ENCODE peak calls at places on chromosomes 13 and 19, in five cellular contexts. One of them, this sample, is unnamed.

GRCh38 chr19:39156230-39156890 is 30.8 kb downstream of the PAK4 start:
- DNase-seq in GM12878: no peak
- DNase-seq in tibial nerve: no peak
- DNase-seq in ovary: no peak
- DNase-seq in stomach: peak; percentile 42
- DNase-seq in this sample: no peak

GRCh38 chr13:105665284-105665683 is 870.2 kb downstream of the EFNB2 start:
- DNase-seq in GM12878: no peak
- DNase-seq in tibial nerve: no peak
- DNase-seq in ovary: no peak
- DNase-seq in stomach: no peak
- DNase-seq in this sample: no peak

GRCh38 chr19:45370410-45371204 is at the start of gene ERCC2:
- DNase-seq in GM12878: peak; percentile 96
- DNase-seq in tibial nerve: peak; percentile 100
- DNase-seq in ovary: peak; percentile 99
- DNase-seq in stomach: peak; percentile 100
- DNase-seq in this sample: peak; percentile 100

GRCh38 chr13:99855516-99855915 is 116.1 kb downstream of the ZIC5 start:
- DNase-seq in GM12878: no peak
- DNase-seq in tibial nerve: no peak
- DNase-seq in ovary: no peak
- DNase-seq in stomach: no peak
- DNase-seq in this sample: no peak

GRCh38 chr19:7998081-7998480 is 7.4 kb downstream of the ELAVL1 start:
- DNase-seq in GM12878: no peak
- DNase-seq in tibial nerve: no peak
- DNase-seq in ovary: no peak
- DNase-seq in stomach: no peak
- DNase-seq in this sample: no peak

GRCh38 chr19:58294743-58295374 is 10.3 kb upstream of the ERVK3-1 start:
- DNase-seq in GM12878: no peak
- DNase-seq in tibial nerve: no peak
- DNase-seq in ovary: no peak
- DNase-seq in stomach: no peak
- DNase-seq in this sample: no peak

GRCh38 chr19:1650627-1651009 is 1.8 kb downstream of the TCF3 start:
- DNase-seq in GM12878: no peak
- DNase-seq in tibial nerve: no peak
- DNase-seq in ovary: no peak
- DNase-seq in stomach: no peak
- DNase-seq in this sample: no peak

GRCh38 chr19:39407644-39408391 is 1.2 kb downstream of the ZFP36 start:
- DNase-seq in GM12878: no peak
- DNase-seq in tibial nerve: no peak
- DNase-seq in ovary: peak; percentile 70
- DNase-seq in stomach: peak; percentile 76
- DNase-seq in this sample: peak; percentile 86

GRCh38 chr13:65555973-65556372 is 1674.2 kb downstream of the PCDH9 start:
- DNase-seq in GM12878: no peak
- DNase-seq in tibial nerve: no peak
- DNase-seq in ovary: no peak
- DNase-seq in stomach: no peak
- DNase-seq in this sample: no peak

GRCh38 chr19:12784871-12785430 is 6.3 kb upstream of the JUNB start:
- DNase-seq in GM12878: no peak
- DNase-seq in tibial nerve: no peak
- DNase-seq in ovary: no peak
- DNase-seq in stomach: no peak
- DNase-seq in this sample: no peak

GRCh38 chr13:79604752-79605151 is 123.8 kb downstream of the NDFIP2 start:
- DNase-seq in GM12878: no peak
- DNase-seq in tibial nerve: no peak
- DNase-seq in ovary: no peak
- DNase-seq in stomach: no peak
- DNase-seq in this sample: no peak

GRCh38 chr19:43463381-43464088 is 1.9 kb downstream of the LYPD3 start:
- DNase-seq in GM12878: peak; percentile 73
- DNase-seq in tibial nerve: peak; percentile 99
- DNase-seq in ovary: peak; percentile 97
- DNase-seq in stomach: peak; percentile 99
- DNase-seq in this sample: peak; percentile 99

GRCh38 chr19:34994643-34995471 is 5.3 kb upstream of the GRAMD1A start:
- DNase-seq in GM12878: no peak
- DNase-seq in tibial nerve: no peak
- DNase-seq in ovary: peak; percentile 70
- DNase-seq in stomach: peak; percentile 81
- DNase-seq in this sample: no peak

GRCh38 chr13:28173793-28174192 is 35.4 kb downstream of the PAN3 start:
- DNase-seq in GM12878: no peak
- DNase-seq in tibial nerve: no peak
- DNase-seq in ovary: no peak
- DNase-seq in stomach: no peak
- DNase-seq in this sample: no peak

GRCh38 chr13:81409284-81409683 is 1068.4 kb upstream of the SPRY2 start:
- DNase-seq in GM12878: no peak
- DNase-seq in tibial nerve: no peak
- DNase-seq in ovary: no peak
- DNase-seq in stomach: no peak
- DNase-seq in this sample: no peak

GRCh38 chr19:5828661-5829566 is 10.6 kb downstream of the FUT6 start:
- DNase-seq in GM12878: no peak
- DNase-seq in tibial nerve: no peak
- DNase-seq in ovary: no peak
- DNase-seq in stomach: peak; percentile 55
- DNase-seq in this sample: no peak

GRCh38 chr13:39455534-39456175 is 147.3 kb downstream of the LHFPL6 start:
- DNase-seq in GM12878: no peak
- DNase-seq in tibial nerve: no peak
- DNase-seq in ovary: no peak
- DNase-seq in stomach: no peak
- DNase-seq in this sample: no peak

GRCh38 chr13:72437458-72437857 is 290.0 kb downstream of the MZT1 start:
- DNase-seq in GM12878: no peak
- DNase-seq in tibial nerve: no peak
- DNase-seq in ovary: no peak
- DNase-seq in stomach: no peak
- DNase-seq in this sample: no peak

GRCh38 chr19:50490411-50490811 is 13.8 kb upstream of the GARIN5A start:
- DNase-seq in GM12878: no peak
- DNase-seq in tibial nerve: no peak
- DNase-seq in ovary: no peak
- DNase-seq in stomach: no peak
- DNase-seq in this sample: no peak

GRCh38 chr13:53310786-53311185 is 282.2 kb downstream of the OLFM4 start:
- DNase-seq in GM12878: no peak
- DNase-seq in tibial nerve: no peak
- DNase-seq in ovary: no peak
- DNase-seq in stomach: no peak
- DNase-seq in this sample: no peak

GRCh38 chr13:48184260-48184659 is 48.7 kb upstream of the ITM2B start:
- DNase-seq in GM12878: no peak
- DNase-seq in tibial nerve: no peak
- DNase-seq in ovary: no peak
- DNase-seq in stomach: no peak
- DNase-seq in this sample: no peak

GRCh38 chr19:12750851-12751250 is 740 bp upstream of the BEST2 start:
- DNase-seq in GM12878: no peak
- DNase-seq in tibial nerve: no peak
- DNase-seq in ovary: no peak
- DNase-seq in stomach: no peak
- DNase-seq in this sample: no peak

GRCh38 chr19:6215701-6216235 is 64.0 kb downstream of the MLLT1 start:
- DNase-seq in GM12878: no peak
- DNase-seq in tibial nerve: no peak
- DNase-seq in ovary: no peak
- DNase-seq in stomach: no peak
- DNase-seq in this sample: no peak

GRCh38 chr13:112928958-112929777 is 39.8 kb upstream of the MCF2L start:
- DNase-seq in GM12878: no peak
- DNase-seq in tibial nerve: no peak
- DNase-seq in ovary: no peak
- DNase-seq in stomach: no peak
- DNase-seq in this sample: no peak

GRCh38 chr13:78317030-78317429 is 286.3 kb downstream of the POU4F1 start:
- DNase-seq in GM12878: no peak
- DNase-seq in tibial nerve: no peak
- DNase-seq in ovary: no peak
- DNase-seq in stomach: no peak
- DNase-seq in this sample: no peak

GRCh38 chr13:33126909-33127607 is 110.8 kb downstream of the KL start:
- DNase-seq in GM12878: no peak
- DNase-seq in tibial nerve: no peak
- DNase-seq in ovary: no peak
- DNase-seq in stomach: no peak
- DNase-seq in this sample: peak; percentile 66

GRCh38 chr13:49904729-49905456 is 31.2 kb downstream of the SPRYD7 start:
- DNase-seq in GM12878: no peak
- DNase-seq in tibial nerve: no peak
- DNase-seq in ovary: no peak
- DNase-seq in stomach: no peak
- DNase-seq in this sample: no peak

GRCh38 chr19:46371371-46371901 is 24.5 kb downstream of the PPP5C start:
- DNase-seq in GM12878: no peak
- DNase-seq in tibial nerve: no peak
- DNase-seq in ovary: no peak
- DNase-seq in stomach: no peak
- DNase-seq in this sample: peak; percentile 50

GRCh38 chr13:20518652-20519051 is 7.0 kb downstream of the CRYL1 start:
- DNase-seq in GM12878: no peak
- DNase-seq in tibial nerve: no peak
- DNase-seq in ovary: no peak
- DNase-seq in stomach: no peak
- DNase-seq in this sample: no peak
- TF ChIP-seq POLR2A in GM12878: no peak
- TF ChIP-seq POLR2A in tibial nerve: no peak
- TF ChIP-seq POLR2A in ovary: no peak
- TF ChIP-seq POLR2A in stomach: no peak
- TF ChIP-seq POLR2A in this sample: no peak

DNA sequence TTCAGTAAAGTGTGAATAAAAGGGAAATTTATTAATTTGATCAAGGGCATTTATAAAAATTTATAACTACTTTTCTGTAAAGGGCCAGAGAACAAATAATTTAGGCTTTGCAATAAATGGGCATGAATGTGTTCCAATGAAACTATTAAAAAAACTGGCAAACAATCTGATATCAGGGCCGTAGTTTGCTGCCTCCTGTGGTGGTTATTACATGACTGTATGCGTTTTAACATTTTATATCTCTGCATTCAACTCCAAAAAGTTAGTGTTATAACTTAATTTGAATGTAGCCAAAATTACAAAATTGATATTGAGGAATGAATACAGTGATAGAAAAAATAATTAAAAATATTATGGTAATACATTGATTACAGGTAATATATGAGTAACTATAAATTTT is 80.5 kb upstream of the POSTN start:
- DNase-seq in GM12878: no peak
- DNase-seq in tibial nerve: no peak
- DNase-seq in ovary: no peak
- DNase-seq in stomach: no peak
- DNase-seq in this sample: no peak
- TF ChIP-seq CTCF in GM12878: no peak
- TF ChIP-seq CTCF in tibial nerve: no peak
- TF ChIP-seq CTCF in ovary: no peak
- TF ChIP-seq CTCF in stomach: no peak
- TF ChIP-seq CTCF in this sample: no peak

GRCh38 chr19:55811340-55811739 is 20.5 kb downstream of the NLRP11 start:
- DNase-seq in GM12878: no peak
- DNase-seq in tibial nerve: no peak
- DNase-seq in ovary: no peak
- DNase-seq in stomach: no peak
- DNase-seq in this sample: no peak

GRCh38 chr19:55812449-55812848 is 19.4 kb downstream of the NLRP11 start:
- DNase-seq in GM12878: no peak
- DNase-seq in tibial nerve: no peak
- DNase-seq in ovary: no peak
- DNase-seq in stomach: no peak
- DNase-seq in this sample: no peak

GRCh38 chr19:55813906-55814305 is 17.9 kb downstream of the NLRP11 start:
- DNase-seq in GM12878: no peak
- DNase-seq in tibial nerve: no peak
- DNase-seq in ovary: no peak
- DNase-seq in stomach: no peak
- DNase-seq in this sample: no peak

DNA sequence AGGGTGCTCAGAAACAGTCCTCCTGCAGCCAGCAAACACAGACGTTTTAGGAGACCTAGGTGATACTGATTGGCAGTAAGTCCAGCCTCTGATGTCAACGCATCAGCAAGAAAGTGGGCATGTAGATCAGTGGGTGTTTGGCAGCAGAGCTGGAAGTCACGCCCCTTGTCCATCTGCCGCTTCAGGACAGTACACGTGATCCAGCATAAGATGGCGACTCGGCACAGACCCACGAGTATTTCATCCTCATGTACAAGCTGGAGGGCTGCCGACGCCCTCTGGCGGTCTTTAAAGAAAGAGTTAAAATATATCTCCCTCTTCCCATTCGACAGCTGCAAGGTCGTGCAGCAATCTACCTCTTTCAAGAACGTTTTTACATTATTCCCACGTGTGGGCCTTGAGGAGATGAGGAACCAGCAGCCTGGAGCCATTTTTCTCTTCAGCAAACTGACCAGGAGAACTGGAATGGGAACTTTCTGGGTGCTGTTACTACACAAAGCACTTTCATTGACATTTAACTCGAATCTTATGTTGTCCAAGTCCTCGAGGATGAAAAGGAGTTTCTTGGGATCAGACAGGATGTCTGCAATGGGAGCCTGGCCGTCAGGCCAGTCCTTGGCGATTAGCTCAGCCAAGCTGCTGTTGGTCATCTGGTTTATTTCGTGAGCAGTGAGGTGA is 22.3 kb downstream of the NLRP11 start:
- DNase-seq in GM12878: no peak
- DNase-seq in tibial nerve: peak; percentile 7
- DNase-seq in ovary: peak; percentile 15
- DNase-seq in stomach: peak; percentile 74
- DNase-seq in this sample: no peak
- TF ChIP-seq EP300 in GM12878: no peak
- TF ChIP-seq EP300 in tibial nerve: no peak
- TF ChIP-seq EP300 in ovary: no peak
- TF ChIP-seq EP300 in stomach: no peak
- TF ChIP-seq EP300 in this sample: no peak

GRCh38 chr19:17282488-17283256 is 971 bp downstream of the ANKLE1 start:
- DNase-seq in GM12878: peak; percentile 46
- DNase-seq in tibial nerve: peak; percentile 76
- DNase-seq in ovary: peak; percentile 76
- DNase-seq in stomach: peak; percentile 93
- DNase-seq in this sample: peak; percentile 89

GRCh38 chr19:17285415-17286135 is 3.9 kb downstream of the ANKLE1 start:
- DNase-seq in GM12878: no peak
- DNase-seq in tibial nerve: no peak
- DNase-seq in ovary: no peak
- DNase-seq in stomach: no peak
- DNase-seq in this sample: no peak

GRCh38 chr19:17279436-17279835 is 2.3 kb upstream of the ANKLE1 start:
- DNase-seq in GM12878: no peak
- DNase-seq in tibial nerve: no peak
- DNase-seq in ovary: no peak
- DNase-seq in stomach: no peak
- DNase-seq in this sample: no peak

GRCh38 chr19:17283504-17283996 is 1.8 kb downstream of the ANKLE1 start:
- DNase-seq in GM12878: no peak
- DNase-seq in tibial nerve: no peak
- DNase-seq in ovary: no peak
- DNase-seq in stomach: no peak
- DNase-seq in this sample: no peak

GRCh38 chr19:17281391-17282304 is at the start of gene ANKLE1:
- DNase-seq in GM12878: peak; percentile 32
- DNase-seq in tibial nerve: no peak
- DNase-seq in ovary: no peak
- DNase-seq in stomach: peak; percentile 32
- DNase-seq in this sample: no peak
- TF ChIP-seq POLR2A in GM12878: peak; percentile 70
- TF ChIP-seq POLR2A in tibial nerve: no peak
- TF ChIP-seq POLR2A in ovary: no peak
- TF ChIP-seq POLR2A in stomach: no peak
- TF ChIP-seq POLR2A in this sample: no peak

This sample was measured in suprapubic skin.